ENCODE peak calls at places on chromosomes 6 and 20, in ten cellular contexts. E is NCI-H146; I is activated T-helper 1 cell treated with anti-CD3 and anti-CD28 coated beads, Interleukin-2, amount 50 U/mL, for 16 hours; B is astrocyte; U is GF-D8; Z is dermis blood vessel endothelial cell; S is stimulated activated CD4-positive, alpha-beta T cell treated with anti-CD3 and anti-CD28 coated beads, Interleukin-1b, Interleukin-23, amount 100 ng/mL, for 48 hours; R is H9; W is GM19239; K is T1000. Y is an unnamed sample.

GRCh38 chr6:170117111-170117972 is 173.5 kb downstream of the DLL1 start:
- DNase-seq in E (no peak), I (no peak), B (no peak), U (no peak), Z (no peak), S (no peak), R (peak), W (no peak), K (no peak), Y (no peak)

GRCh38 chr20:51400051-51400926 is 142.2 kb downstream of the NFATC2 start:
- DNase-seq in E (no peak), I (peak), B (no peak), U (no peak), Z (peak), S (peak), R (no peak), W (peak), K (no peak), Y (no peak)

GRCh38 chr6:15352884-15353283 is 107.0 kb downstream of the JARID2 start:
- DNase-seq in E (no peak), I (no peak), B (peak), U (no peak), Z (peak), S (no peak), R (no peak), W (no peak), K (no peak), Y (peak)

GRCh38 chr20:61760321-61761112 is 305.2 kb downstream of the TAF4 start:
- DNase-seq in E (no peak), I (no peak), B (no peak), U (no peak), Z (no peak), S (no peak), R (no peak), W (no peak), K (no peak), Y (no peak)

GRCh38 chr20:57076202-57076651 is 190.2 kb downstream of the BMP7 start:
- DNase-seq in E (no peak), I (no peak), B (peak), U (no peak), Z (no peak), S (no peak), R (no peak), W (no peak), K (peak), Y (peak)

GRCh38 chr6:35586542-35586941 is 73.8 kb upstream of the TULP1 start:
- DNase-seq in E (no peak), I (no peak), B (peak), U (no peak), Z (no peak), S (no peak), R (no peak), W (no peak), K (no peak), Y (no peak)

GRCh38 chr6:157143171-157143884 is 180.0 kb downstream of the TMEM242 start:
- DNase-seq in E (no peak), I (peak), B (peak), U (no peak), Z (peak), S (peak), R (no peak), W (no peak), K (no peak), Y (peak)

GRCh38 chr6:162615016-162615717 is 112.4 kb downstream of the PRKN start:
- DNase-seq in E (no peak), I (no peak), B (no peak), U (no peak), Z (no peak), S (no peak), R (no peak), W (no peak), K (no peak), Y (no peak)

GRCh38 chr6:136920858-136921520 is 1.1 kb upstream of the SLC35D3 start:
- DNase-seq in E (peak), I (no peak), B (no peak), U (no peak), Z (peak), S (no peak), R (peak), W (peak), K (no peak), Y (no peak)

GRCh38 chr6:136566007-136566487 is 15.8 kb upstream of the MAP7 start:
- DNase-seq in E (peak), I (no peak), B (no peak), U (peak), Z (no peak), S (no peak), R (no peak), W (no peak), K (no peak), Y (no peak)

GRCh38 chr6:156451088-156451487 is 326.1 kb upstream of the ARID1B start:
- DNase-seq in E (no peak), I (no peak), B (no peak), U (no peak), Z (no peak), S (no peak), R (no peak), W (no peak), K (no peak), Y (no peak)

GRCh38 chr6:111692327-111693164 is 86.9 kb upstream of the TRAF3IP2 start:
- DNase-seq in E (no peak), I (no peak), B (peak), U (no peak), Z (peak), S (no peak), R (no peak), W (no peak), K (no peak), Y (no peak)

GRCh38 chr6:111441678-111442243 is 41.3 kb downstream of the REV3L start:
- DNase-seq in E (no peak), I (no peak), B (no peak), U (peak), Z (peak), S (no peak), R (no peak), W (no peak), K (no peak), Y (no peak)

GRCh38 chr6:105274678-105275077 is 94.9 kb upstream of the POPDC3 start:
- DNase-seq in E (no peak), I (no peak), B (no peak), U (no peak), Z (no peak), S (no peak), R (no peak), W (no peak), K (no peak), Y (no peak)

GRCh38 chr6:7087491-7087979 is 20.2 kb upstream of the RREB1 start:
- DNase-seq in E (no peak), I (no peak), B (no peak), U (no peak), Z (no peak), S (peak), R (no peak), W (peak), K (no peak), Y (no peak)